ENCODE peak calls at places on chromosomes 11 and 22, in ten cellular contexts. One of them, this sample, is unnamed.

GRCh38 chr22:42376721-42377177 is 55.5 kb downstream of the NFAM1 start:
- DNase-seq in OCI-LY7: no peak
- DNase-seq in NCI-H1417: peak
- DNase-seq in activated CD8-positive, alpha-beta memory T cell treated with anti-CD3 and anti-CD28 coated beads for 1 hour: no peak
- DNase-seq in stimulated activated CD4-positive, alpha-beta T cell treated with anti-CD3 and anti-CD28 coated beads, Interleukin-12 subunit alpha, Interleukin-12 subunit beta, amount 100 ng/mL, for 24 hours: no peak
- DNase-seq in astrocyte of the cerebellum: no peak
- DNase-seq in ecto neural progenitor cell: peak
- DNase-seq in HT-29: peak
- DNase-seq in neural crest cell: peak
- DNase-seq in effector CD4-positive, alpha-beta T cell: no peak
- DNase-seq in this sample: no peak

GRCh38 chr11:117634756-117635593 is 162.0 kb downstream of the DSCAML1 start:
- DNase-seq in OCI-LY7: no peak
- DNase-seq in NCI-H1417: no peak
- DNase-seq in activated CD8-positive, alpha-beta memory T cell treated with anti-CD3 and anti-CD28 coated beads for 1 hour: no peak
- DNase-seq in stimulated activated CD4-positive, alpha-beta T cell treated with anti-CD3 and anti-CD28 coated beads, Interleukin-12 subunit alpha, Interleukin-12 subunit beta, amount 100 ng/mL, for 24 hours: no peak
- DNase-seq in astrocyte of the cerebellum: no peak
- DNase-seq in ecto neural progenitor cell: no peak
- DNase-seq in HT-29: no peak
- DNase-seq in neural crest cell: no peak
- DNase-seq in effector CD4-positive, alpha-beta T cell: no peak
- DNase-seq in this sample: no peak

GRCh38 chr11:66418168-66418985 is 2.5 kb upstream of the NPAS4 start:
- DNase-seq in OCI-LY7: peak
- DNase-seq in NCI-H1417: peak
- DNase-seq in activated CD8-positive, alpha-beta memory T cell treated with anti-CD3 and anti-CD28 coated beads for 1 hour: peak
- DNase-seq in stimulated activated CD4-positive, alpha-beta T cell treated with anti-CD3 and anti-CD28 coated beads, Interleukin-12 subunit alpha, Interleukin-12 subunit beta, amount 100 ng/mL, for 24 hours: peak
- DNase-seq in astrocyte of the cerebellum: peak
- DNase-seq in ecto neural progenitor cell: peak
- DNase-seq in HT-29: peak
- DNase-seq in neural crest cell: peak
- DNase-seq in effector CD4-positive, alpha-beta T cell: peak
- DNase-seq in this sample: peak

GRCh38 chr22:49703391-49703926 is 124.2 kb downstream of the BRD1 start:
- DNase-seq in OCI-LY7: no peak
- DNase-seq in NCI-H1417: no peak
- DNase-seq in activated CD8-positive, alpha-beta memory T cell treated with anti-CD3 and anti-CD28 coated beads for 1 hour: no peak
- DNase-seq in stimulated activated CD4-positive, alpha-beta T cell treated with anti-CD3 and anti-CD28 coated beads, Interleukin-12 subunit alpha, Interleukin-12 subunit beta, amount 100 ng/mL, for 24 hours: no peak
- DNase-seq in astrocyte of the cerebellum: no peak
- DNase-seq in ecto neural progenitor cell: no peak
- DNase-seq in HT-29: no peak
- DNase-seq in neural crest cell: no peak
- DNase-seq in effector CD4-positive, alpha-beta T cell: no peak
- DNase-seq in this sample: no peak

GRCh38 chr22:50712341-50713007 is 25.5 kb upstream of the ACR start:
- DNase-seq in OCI-LY7: no peak
- DNase-seq in NCI-H1417: no peak
- DNase-seq in activated CD8-positive, alpha-beta memory T cell treated with anti-CD3 and anti-CD28 coated beads for 1 hour: no peak
- DNase-seq in stimulated activated CD4-positive, alpha-beta T cell treated with anti-CD3 and anti-CD28 coated beads, Interleukin-12 subunit alpha, Interleukin-12 subunit beta, amount 100 ng/mL, for 24 hours: no peak
- DNase-seq in astrocyte of the cerebellum: no peak
- DNase-seq in ecto neural progenitor cell: no peak
- DNase-seq in HT-29: no peak
- DNase-seq in neural crest cell: no peak
- DNase-seq in effector CD4-positive, alpha-beta T cell: no peak
- DNase-seq in this sample: no peak

GRCh38 chr11:107202189-107202588 is 183.9 kb upstream of the GUCY1A2 start:
- DNase-seq in OCI-LY7: no peak
- DNase-seq in NCI-H1417: no peak
- DNase-seq in activated CD8-positive, alpha-beta memory T cell treated with anti-CD3 and anti-CD28 coated beads for 1 hour: no peak
- DNase-seq in stimulated activated CD4-positive, alpha-beta T cell treated with anti-CD3 and anti-CD28 coated beads, Interleukin-12 subunit alpha, Interleukin-12 subunit beta, amount 100 ng/mL, for 24 hours: no peak
- DNase-seq in astrocyte of the cerebellum: no peak
- DNase-seq in ecto neural progenitor cell: no peak
- DNase-seq in HT-29: no peak
- DNase-seq in neural crest cell: no peak
- DNase-seq in effector CD4-positive, alpha-beta T cell: no peak
- DNase-seq in this sample: no peak

GRCh38 chr11:2573240-2574042 is 126.4 kb downstream of the KCNQ1OT1 start:
- DNase-seq in OCI-LY7: no peak
- DNase-seq in NCI-H1417: no peak
- DNase-seq in activated CD8-positive, alpha-beta memory T cell treated with anti-CD3 and anti-CD28 coated beads for 1 hour: no peak
- DNase-seq in stimulated activated CD4-positive, alpha-beta T cell treated with anti-CD3 and anti-CD28 coated beads, Interleukin-12 subunit alpha, Interleukin-12 subunit beta, amount 100 ng/mL, for 24 hours: no peak
- DNase-seq in astrocyte of the cerebellum: no peak
- DNase-seq in ecto neural progenitor cell: no peak
- DNase-seq in HT-29: no peak
- DNase-seq in neural crest cell: no peak
- DNase-seq in effector CD4-positive, alpha-beta T cell: no peak
- DNase-seq in this sample: no peak

GRCh38 chr11:130202009-130202817 is 42.6 kb downstream of the ST14 start:
- DNase-seq in OCI-LY7: no peak
- DNase-seq in NCI-H1417: no peak
- DNase-seq in activated CD8-positive, alpha-beta memory T cell treated with anti-CD3 and anti-CD28 coated beads for 1 hour: no peak
- DNase-seq in stimulated activated CD4-positive, alpha-beta T cell treated with anti-CD3 and anti-CD28 coated beads, Interleukin-12 subunit alpha, Interleukin-12 subunit beta, amount 100 ng/mL, for 24 hours: no peak
- DNase-seq in astrocyte of the cerebellum: no peak
- DNase-seq in ecto neural progenitor cell: no peak
- DNase-seq in HT-29: no peak
- DNase-seq in neural crest cell: no peak
- DNase-seq in effector CD4-positive, alpha-beta T cell: no peak
- DNase-seq in this sample: no peak

GRCh38 chr11:64357904-64358535 is 942 bp upstream of the RPS6KA4 start:
- DNase-seq in OCI-LY7: no peak
- DNase-seq in NCI-H1417: no peak
- DNase-seq in activated CD8-positive, alpha-beta memory T cell treated with anti-CD3 and anti-CD28 coated beads for 1 hour: no peak
- DNase-seq in stimulated activated CD4-positive, alpha-beta T cell treated with anti-CD3 and anti-CD28 coated beads, Interleukin-12 subunit alpha, Interleukin-12 subunit beta, amount 100 ng/mL, for 24 hours: no peak
- DNase-seq in astrocyte of the cerebellum: no peak
- DNase-seq in ecto neural progenitor cell: peak
- DNase-seq in HT-29: peak
- DNase-seq in neural crest cell: no peak
- DNase-seq in effector CD4-positive, alpha-beta T cell: no peak
- DNase-seq in this sample: peak

GRCh38 chr22:49278357-49278756 is 549.3 kb downstream of the BRD1 start:
- DNase-seq in OCI-LY7: no peak
- DNase-seq in NCI-H1417: no peak
- DNase-seq in activated CD8-positive, alpha-beta memory T cell treated with anti-CD3 and anti-CD28 coated beads for 1 hour: no peak
- DNase-seq in stimulated activated CD4-positive, alpha-beta T cell treated with anti-CD3 and anti-CD28 coated beads, Interleukin-12 subunit alpha, Interleukin-12 subunit beta, amount 100 ng/mL, for 24 hours: no peak
- DNase-seq in astrocyte of the cerebellum: no peak
- DNase-seq in ecto neural progenitor cell: no peak
- DNase-seq in HT-29: no peak
- DNase-seq in neural crest cell: no peak
- DNase-seq in effector CD4-positive, alpha-beta T cell: no peak
- DNase-seq in this sample: no peak

GRCh38 chr11:125165664-125166346 is 1.3 kb downstream of the PKNOX2 start:
- DNase-seq in OCI-LY7: no peak
- DNase-seq in NCI-H1417: no peak
- DNase-seq in activated CD8-positive, alpha-beta memory T cell treated with anti-CD3 and anti-CD28 coated beads for 1 hour: no peak
- DNase-seq in stimulated activated CD4-positive, alpha-beta T cell treated with anti-CD3 and anti-CD28 coated beads, Interleukin-12 subunit alpha, Interleukin-12 subunit beta, amount 100 ng/mL, for 24 hours: no peak
- DNase-seq in astrocyte of the cerebellum: no peak
- DNase-seq in ecto neural progenitor cell: no peak
- DNase-seq in HT-29: no peak
- DNase-seq in neural crest cell: no peak
- DNase-seq in effector CD4-positive, alpha-beta T cell: no peak
- DNase-seq in this sample: no peak

GRCh38 chr11:134675983-134676382 is 263.9 kb upstream of the B3GAT1 start:
- DNase-seq in OCI-LY7: no peak
- DNase-seq in NCI-H1417: no peak
- DNase-seq in activated CD8-positive, alpha-beta memory T cell treated with anti-CD3 and anti-CD28 coated beads for 1 hour: no peak
- DNase-seq in stimulated activated CD4-positive, alpha-beta T cell treated with anti-CD3 and anti-CD28 coated beads, Interleukin-12 subunit alpha, Interleukin-12 subunit beta, amount 100 ng/mL, for 24 hours: no peak
- DNase-seq in astrocyte of the cerebellum: no peak
- DNase-seq in ecto neural progenitor cell: no peak
- DNase-seq in HT-29: no peak
- DNase-seq in neural crest cell: no peak
- DNase-seq in effector CD4-positive, alpha-beta T cell: no peak
- DNase-seq in this sample: no peak

GRCh38 chr11:35486934-35487333 is 38.5 kb downstream of the PAMR1 start:
- DNase-seq in OCI-LY7: no peak
- DNase-seq in NCI-H1417: no peak
- DNase-seq in activated CD8-positive, alpha-beta memory T cell treated with anti-CD3 and anti-CD28 coated beads for 1 hour: no peak
- DNase-seq in stimulated activated CD4-positive, alpha-beta T cell treated with anti-CD3 and anti-CD28 coated beads, Interleukin-12 subunit alpha, Interleukin-12 subunit beta, amount 100 ng/mL, for 24 hours: no peak
- DNase-seq in astrocyte of the cerebellum: no peak
- DNase-seq in ecto neural progenitor cell: no peak
- DNase-seq in HT-29: no peak
- DNase-seq in neural crest cell: no peak
- DNase-seq in effector CD4-positive, alpha-beta T cell: no peak
- DNase-seq in this sample: no peak

GRCh38 chr11:134901536-134901935 is 489.5 kb upstream of the B3GAT1 start:
- DNase-seq in OCI-LY7: no peak
- DNase-seq in NCI-H1417: no peak
- DNase-seq in activated CD8-positive, alpha-beta memory T cell treated with anti-CD3 and anti-CD28 coated beads for 1 hour: no peak
- DNase-seq in stimulated activated CD4-positive, alpha-beta T cell treated with anti-CD3 and anti-CD28 coated beads, Interleukin-12 subunit alpha, Interleukin-12 subunit beta, amount 100 ng/mL, for 24 hours: no peak
- DNase-seq in astrocyte of the cerebellum: no peak
- DNase-seq in ecto neural progenitor cell: no peak
- DNase-seq in HT-29: no peak
- DNase-seq in neural crest cell: no peak
- DNase-seq in effector CD4-positive, alpha-beta T cell: no peak
- DNase-seq in this sample: no peak

GRCh38 chr11:17649696-17650600 is 69.4 kb upstream of the MYOD1 start:
- DNase-seq in OCI-LY7: no peak
- DNase-seq in NCI-H1417: no peak
- DNase-seq in activated CD8-positive, alpha-beta memory T cell treated with anti-CD3 and anti-CD28 coated beads for 1 hour: no peak
- DNase-seq in stimulated activated CD4-positive, alpha-beta T cell treated with anti-CD3 and anti-CD28 coated beads, Interleukin-12 subunit alpha, Interleukin-12 subunit beta, amount 100 ng/mL, for 24 hours: no peak
- DNase-seq in astrocyte of the cerebellum: peak
- DNase-seq in ecto neural progenitor cell: no peak
- DNase-seq in HT-29: no peak
- DNase-seq in neural crest cell: no peak
- DNase-seq in effector CD4-positive, alpha-beta T cell: no peak
- DNase-seq in this sample: peak

GRCh38 chr11:6927030-6927617 is 898 bp downstream of the ZNF215 start:
- DNase-seq in OCI-LY7: peak
- DNase-seq in NCI-H1417: peak
- DNase-seq in activated CD8-positive, alpha-beta memory T cell treated with anti-CD3 and anti-CD28 coated beads for 1 hour: no peak
- DNase-seq in stimulated activated CD4-positive, alpha-beta T cell treated with anti-CD3 and anti-CD28 coated beads, Interleukin-12 subunit alpha, Interleukin-12 subunit beta, amount 100 ng/mL, for 24 hours: no peak
- DNase-seq in astrocyte of the cerebellum: no peak
- DNase-seq in ecto neural progenitor cell: no peak
- DNase-seq in HT-29: peak
- DNase-seq in neural crest cell: no peak
- DNase-seq in effector CD4-positive, alpha-beta T cell: no peak
- DNase-seq in this sample: no peak

GRCh38 chr11:70506658-70506970 is 108.3 kb downstream of the CTTN start:
- DNase-seq in OCI-LY7: no peak
- DNase-seq in NCI-H1417: no peak
- DNase-seq in activated CD8-positive, alpha-beta memory T cell treated with anti-CD3 and anti-CD28 coated beads for 1 hour: no peak
- DNase-seq in stimulated activated CD4-positive, alpha-beta T cell treated with anti-CD3 and anti-CD28 coated beads, Interleukin-12 subunit alpha, Interleukin-12 subunit beta, amount 100 ng/mL, for 24 hours: no peak
- DNase-seq in astrocyte of the cerebellum: no peak
- DNase-seq in ecto neural progenitor cell: no peak
- DNase-seq in HT-29: no peak
- DNase-seq in neural crest cell: no peak
- DNase-seq in effector CD4-positive, alpha-beta T cell: no peak
- DNase-seq in this sample: no peak

GRCh38 chr22:29799217-29799680 is 32.1 kb downstream of the UQCR10 start:
- DNase-seq in OCI-LY7: no peak
- DNase-seq in NCI-H1417: no peak
- DNase-seq in activated CD8-positive, alpha-beta memory T cell treated with anti-CD3 and anti-CD28 coated beads for 1 hour: no peak
- DNase-seq in stimulated activated CD4-positive, alpha-beta T cell treated with anti-CD3 and anti-CD28 coated beads, Interleukin-12 subunit alpha, Interleukin-12 subunit beta, amount 100 ng/mL, for 24 hours: no peak
- DNase-seq in astrocyte of the cerebellum: peak
- DNase-seq in ecto neural progenitor cell: no peak
- DNase-seq in HT-29: peak
- DNase-seq in neural crest cell: no peak
- DNase-seq in effector CD4-positive, alpha-beta T cell: no peak
- DNase-seq in this sample: peak